ENCODE peak calls at places on chromosome 6, in eight cellular contexts. A, U, G, F, K, D, B and Y are unnamed samples.

GRCh38 chr6:141866731-141867502 is 265.8 kb upstream of the GJE1 start:
- DNase-seq in K (no peak), A (no peak), D (no peak), U (no peak), F (no peak), B (no peak), G (no peak), Y (no peak)

GRCh38 chr6:79269877-79270276 is 35.4 kb upstream of the HMGN3 start:
- DNase-seq in G (no peak), F (no peak), B (no peak), D (no peak), U (no peak), K (no peak), A (no peak), Y (no peak)

GRCh38 chr6:71584712-71585436 is 296.3 kb downstream of the OGFRL1 start:
- DNase-seq in D (no peak), B (no peak), A (no peak), K (no peak), G (no peak), F (no peak), U (no peak), Y (no peak)

GRCh38 chr6:110116258-110116657 is 63.2 kb downstream of the WASF1 start:
- DNase-seq in A (no peak), D (no peak), F (no peak), K (no peak), U (no peak), B (no peak), G (no peak), Y (no peak)

GRCh38 chr6:12483712-12484111 is 193.6 kb downstream of the EDN1 start:
- DNase-seq in G (peak; percentile 99), A (no peak), D (no peak), U (no peak), B (peak; percentile 30), F (no peak), K (no peak), Y (no peak)

GRCh38 chr6:137729866-137730629 is 137.0 kb upstream of the TNFAIP3 start:
- DNase-seq in K (no peak), B (no peak), A (no peak), G (no peak), F (no peak), U (no peak), D (no peak), Y (no peak)

GRCh38 chr6:106648651-106649308 is 19.4 kb downstream of the QRSL1 start:
- DNase-seq in U (no peak), G (no peak), B (no peak), A (no peak), K (no peak), F (no peak), D (no peak), Y (no peak)

GRCh38 chr6:15389759-15390723 is 144.2 kb downstream of the JARID2 start:
- DNase-seq in G (peak; percentile 37), U (no peak), B (peak; percentile 25), A (no peak), F (no peak), K (no peak), D (peak; percentile 23), Y (no peak)

GRCh38 chr6:16217156-16217721 is 21.1 kb upstream of the GMPR start:
- DNase-seq in B (no peak), F (no peak), D (no peak), K (no peak), A (no peak), G (no peak), U (no peak), Y (no peak)

GRCh38 chr6:136890194-136890558 is 31.9 kb upstream of the SLC35D3 start:
- DNase-seq in K (no peak), G (no peak), F (no peak), B (no peak), A (no peak), D (no peak), U (no peak), Y (no peak)

GRCh38 chr6:26330835-26331808 is 33.9 kb upstream of the BTN3A2 start:
- DNase-seq in D (peak; percentile 30), A (no peak), U (no peak), F (peak; percentile 76), G (peak; percentile 71), K (peak; percentile 52), B (no peak), Y (peak; percentile 67)

GRCh38 chr6:24009319-24009718 is 116.7 kb upstream of the NRSN1 start:
- DNase-seq in K (no peak), U (no peak), A (no peak), D (no peak), F (no peak), B (no peak), G (no peak), Y (no peak)

GRCh38 chr6:41682497-41682961 is 44.3 kb downstream of the MDFI start:
- DNase-seq in F (peak; percentile 61), A (peak; percentile 50), G (no peak), D (no peak), B (no peak), K (no peak), U (no peak), Y (no peak)

GRCh38 chr6:87869064-87869685 is 167.1 kb upstream of the AKIRIN2 start:
- DNase-seq in B (no peak), U (no peak), A (no peak), F (no peak), G (no peak), D (no peak), K (no peak), Y (peak; percentile 9)

GRCh38 chr6:40789143-40789764 is 202.1 kb upstream of the LRFN2 start:
- DNase-seq in D (peak; percentile 67), B (no peak), K (no peak), A (no peak), F (no peak), U (no peak), G (no peak), Y (peak; percentile 63)

GRCh38 chr6:160952633-160953281 is 38.8 kb upstream of the MAP3K4 start:
- DNase-seq in D (no peak), U (no peak), B (no peak), F (no peak), A (no peak), G (no peak), K (no peak), Y (no peak)

GRCh38 chr6:155417454-155417853 is 38.2 kb downstream of the NOX3 start:
- DNase-seq in K (no peak), D (no peak), G (no peak), F (no peak), B (no peak), A (no peak), U (no peak), Y (no peak)

GRCh38 chr6:167934426-167934864 is 63.0 kb upstream of the KIF25 start:
- DNase-seq in K (no peak), G (no peak), F (no peak), U (no peak), A (no peak), B (no peak), D (no peak), Y (no peak)

GRCh38 chr6:150656156-150656555 is 56.5 kb downstream of the PLEKHG1 start:
- DNase-seq in F (no peak), A (no peak), G (no peak), D (no peak), K (no peak), U (no peak), B (no peak), Y (no peak)

GRCh38 chr6:165889636-165890403 is 226.8 kb upstream of the PDE10A start:
- DNase-seq in D (no peak), F (no peak), A (no peak), B (no peak), G (peak; percentile 29), U (no peak), K (no peak), Y (peak; percentile 25)

GRCh38 chr6:159941286-159942113 is 27.4 kb upstream of the IGF2R start:
- DNase-seq in F (no peak), A (no peak), G (peak; percentile 51), D (peak; percentile 60), K (no peak), B (peak; percentile 4), U (no peak), Y (peak; percentile 59)

GRCh38 chr6:148144917-148145521 is 197.6 kb upstream of the SASH1 start:
- DNase-seq in D (no peak), B (peak; percentile 12), K (peak; percentile 52), A (peak; percentile 76), F (peak; percentile 84), G (peak; percentile 67), U (peak; percentile 72), Y (peak; percentile 51)

GRCh38 chr6:34982424-34982852 is 93.4 kb downstream of the ANKS1A start:
- DNase-seq in F (no peak), B (peak; percentile 18), A (no peak), K (no peak), D (no peak), U (no peak), G (peak; percentile 39), Y (peak; percentile 39)

GRCh38 chr6:14110001-14110818 is 7.4 kb upstream of the CD83 start:
- DNase-seq in A (no peak), K (no peak), B (no peak), U (no peak), G (no peak), F (peak; percentile 71), D (no peak), Y (no peak)

GRCh38 chr6:105458552-105458951 is 55.7 kb upstream of the PREP start:
- DNase-seq in K (no peak), B (no peak), F (no peak), A (no peak), U (no peak), D (no peak), G (no peak), Y (no peak)

GRCh38 chr6:165662671-165663282 is at the start of gene PDE10A:
- DNase-seq in G (peak; percentile 37), A (peak; percentile 86), K (no peak), B (peak; percentile 81), U (no peak), D (no peak), F (no peak), Y (no peak)

GRCh38 chr6:108921547-108922331 is 73.5 kb downstream of the ARMC2 start:
- DNase-seq in B (no peak), K (no peak), A (no peak), G (peak; percentile 9), U (no peak), D (no peak), F (no peak), Y (no peak)

GRCh38 chr6:105609375-105609991 is 206.6 kb upstream of the PREP start:
- DNase-seq in A (peak; percentile 47), F (no peak), G (peak; percentile 60), K (no peak), D (no peak), B (peak; percentile 55), U (peak; percentile 50), Y (no peak)

GRCh38 chr6:167214216-167214615 is 56.4 kb upstream of the GPR31 start:
- DNase-seq in U (no peak), F (no peak), B (no peak), A (no peak), D (no peak), G (no peak), K (no peak), Y (no peak)

GRCh38 chr6:54860739-54861138 is 14.2 kb downstream of the FAM83B start:
- DNase-seq in K (no peak), A (no peak), D (no peak), B (no peak), U (no peak), F (no peak), G (peak; percentile 69), Y (no peak)